ENCODE peak calls at places on chromosomes 2 and 18, in five cellular contexts. L is astrocyte of the spinal cord, T is cardiac fibroblast, G is activated B cell treated with CpG ODN at 0.5 μM for 24 hours, I is esophagus squamous epithelium. A is an unnamed sample.

GRCh38 chr2:205464681-205465080 is 217.6 kb upstream of the NRP2 start:
- DNase-seq in T (no peak), G (no peak), I (no peak), L (no peak), A (no peak)

GRCh38 chr2:146818122-146818521 is 1026.7 kb upstream of the ACVR2A start:
- DNase-seq in G (no peak), T (peak), L (peak), I (no peak), A (peak)

GRCh38 chr2:1884933-1885580 is 140.7 kb upstream of the PXDN start:
- DNase-seq in I (no peak), L (peak), G (no peak), T (peak), A (peak)

GRCh38 chr2:179825494-179825893 is 35.9 kb downstream of the ZNF385B start:
- DNase-seq in L (no peak), G (no peak), I (no peak), T (no peak), A (no peak)

GRCh38 chr2:40372586-40372985 is 79.3 kb downstream of the SLC8A1 start:
- DNase-seq in G (no peak), L (no peak), I (no peak), T (peak), A (no peak)

GRCh38 chr18:21701621-21702020 is 3.0 kb downstream of the ABHD3 start:
- DNase-seq in G (no peak), T (no peak), L (no peak), I (no peak), A (no peak)

GRCh38 chr18:64134044-64134757 is 14.7 kb downstream of the LINC00305 start:
- DNase-seq in I (no peak), T (no peak), G (no peak), L (peak), A (no peak)

GRCh38 chr2:170221317-170222288 is 43.7 kb downstream of the MYO3B start:
- DNase-seq in T (peak), L (peak), I (no peak), G (no peak), A (peak)

GRCh38 chr2:25109822-25110221 is 58.6 kb downstream of the POMC start:
- DNase-seq in G (no peak), L (no peak), T (no peak), I (no peak), A (no peak)

GRCh38 chr2:176911-177310 is 86.9 kb downstream of the SH3YL1 start:
- DNase-seq in G (no peak), I (no peak), T (no peak), L (no peak), A (no peak)

GRCh38 chr2:74250189-74250631 is 51.8 kb downstream of the MTHFD2 start:
- DNase-seq in G (peak), I (no peak), T (peak), L (peak), A (peak)

GRCh38 chr2:62794791-62795190 is 89.3 kb downstream of the EHBP1 start:
- DNase-seq in I (no peak), L (peak), T (peak), G (no peak), A (peak)

GRCh38 chr2:144516981-144517824 is 2.7 kb downstream of the ZEB2 start:
- DNase-seq in L (peak), G (peak), T (peak), I (no peak), A (peak)

GRCh38 chr18:64438178-64438577 is 289.3 kb upstream of the LINC00305 start:
- DNase-seq in G (no peak), L (no peak), I (no peak), T (no peak), A (no peak)

DNA sequence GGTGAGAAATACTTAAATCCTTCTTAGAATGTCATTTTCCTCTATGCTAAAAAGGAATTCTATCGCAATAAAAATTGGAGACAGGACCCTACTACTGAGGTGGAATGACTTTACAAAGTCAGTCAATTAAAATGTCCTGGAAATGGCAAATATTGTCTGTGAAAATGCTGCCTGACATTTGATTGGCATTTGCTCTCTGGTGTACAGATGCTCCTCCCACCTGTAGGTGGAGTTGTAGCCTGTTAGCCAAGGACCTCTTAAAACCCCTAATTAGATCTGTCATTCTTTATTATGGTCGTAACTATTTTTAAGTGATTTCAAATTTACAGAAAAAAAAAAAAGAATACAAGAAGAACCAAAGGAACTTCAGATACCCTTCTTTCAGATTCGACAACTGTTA is 393.1 kb upstream of the KLHL29 start:
- DNase-seq in L (no peak), T (no peak), G (no peak), I (no peak), A (no peak)
- TF ChIP-seq CTCF in L (no peak), T (no peak), G (no peak), I (no peak), A (no peak)

DNA sequence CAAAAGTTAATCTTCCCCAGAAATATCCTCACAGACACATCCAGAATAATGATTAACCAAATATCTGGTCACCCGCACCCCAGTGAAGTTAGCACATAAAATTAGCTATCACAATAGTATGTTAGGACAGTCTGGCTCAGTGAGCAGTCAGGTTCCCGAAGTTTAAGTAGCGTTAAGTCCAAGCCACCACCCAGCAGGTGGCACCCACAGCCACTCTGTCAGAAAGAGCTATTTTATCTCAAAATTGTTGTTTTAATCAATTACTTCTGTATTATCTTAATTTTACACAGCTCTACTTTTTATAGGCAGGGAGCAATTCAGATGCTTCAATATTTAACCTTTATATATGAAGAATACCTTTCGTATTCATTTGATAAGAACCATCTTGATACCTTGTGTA is 537.5 kb downstream of the MBD2 start:
- DNase-seq in I (no peak), T (no peak), G (no peak), L (no peak), A (no peak)
- TF ChIP-seq CTCF in I (no peak), T (no peak), G (no peak), L (no peak), A (no peak)

GRCh38 chr2:85754313-85755095 is 713 bp downstream of the ATOH8 start:
- DNase-seq in T (peak), G (peak), L (peak), I (no peak), A (peak)
- TF ChIP-seq CTCF in T (peak), G (no peak), L (peak), I (peak), A (peak)

GRCh38 chr2:217801711-217802110 is 201.1 kb downstream of the TNS1 start:
- DNase-seq in G (no peak), I (no peak), L (no peak), T (no peak), A (no peak)
- TF ChIP-seq CTCF in G (no peak), I (no peak), L (no peak), T (no peak), A (no peak)

GRCh38 chr18:3901811-3902210 is 451.8 kb downstream of the TGIF1 start:
- DNase-seq in L (no peak), I (no peak), G (no peak), T (no peak), A (no peak)
- TF ChIP-seq CTCF in L (no peak), I (no peak), G (no peak), T (no peak), A (no peak)

GRCh38 chr2:215454519-215454918 is 18.7 kb upstream of the FN1 start:
- DNase-seq in L (peak), G (no peak), I (no peak), T (peak), A (no peak)
- TF ChIP-seq CTCF in L (peak), G (peak), I (peak), T (peak), A (peak)

GRCh38 chr2:208315081-208315788 is 49.2 kb downstream of the PIKFYVE start:
- DNase-seq in G (no peak), L (peak), T (peak), I (no peak), A (peak)
- TF ChIP-seq CTCF in G (no peak), L (no peak), T (no peak), I (no peak), A (no peak)

DNA sequence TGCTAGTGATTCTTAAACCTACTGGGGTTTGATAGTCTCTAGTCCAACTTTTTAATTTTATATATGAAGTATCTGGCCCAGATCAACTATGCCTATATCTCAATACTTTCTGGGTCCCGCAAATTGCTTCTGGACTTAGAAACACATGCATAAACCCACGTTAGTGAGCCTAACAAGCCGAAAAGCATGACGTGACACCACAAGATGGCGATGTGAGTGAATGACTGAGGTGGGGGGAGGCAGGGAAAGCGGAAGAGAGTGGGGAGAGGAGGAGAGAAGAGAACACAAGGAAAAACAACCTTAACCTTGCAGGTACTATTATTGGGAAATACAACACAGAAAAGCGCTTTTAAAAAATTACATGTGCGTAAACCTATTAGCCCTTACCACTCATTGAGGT is 13.8 kb downstream of the PDIA6 start:
- DNase-seq in G (no peak), L (no peak), T (no peak), I (no peak), A (no peak)
- TF ChIP-seq CTCF in G (no peak), L (no peak), T (no peak), I (no peak), A (no peak)